ENCODE peak calls at places on chromosomes 12 and 14, in six cellular contexts. S is MM.1S, T is RWPE2, I is mucosa of descending colon, N is progenitor cell of endocrine pancreas, Y is breast epithelium. Q is an unnamed sample.

GRCh38 chr12:6120796-6121473 is 3.5 kb downstream of the VWF start:
- DNase-seq in S (no peak), T (no peak), I (no peak), N (no peak), Y (no peak), Q (peak)

GRCh38 chr14:66360526-66360925 is 125.6 kb upstream of the CCDC196 start:
- DNase-seq in S (no peak), T (no peak), I (no peak), N (no peak), Y (no peak), Q (peak)

GRCh38 chr14:33836895-33837577 is 113.8 kb downstream of the EGLN3 start:
- DNase-seq in S (no peak), T (no peak), I (no peak), N (no peak), Y (no peak), Q (no peak)

GRCh38 chr14:50497351-50497750 is 35.0 kb downstream of the MAP4K5 start:
- DNase-seq in S (no peak), T (no peak), I (no peak), N (no peak), Y (no peak), Q (no peak)

GRCh38 chr14:64806202-64806861 is 73.4 kb downstream of the SPTB start:
- DNase-seq in S (no peak), T (peak), I (no peak), N (no peak), Y (no peak), Q (no peak)

GRCh38 chr12:5872745-5873144 is 72.3 kb downstream of the ANO2 start:
- DNase-seq in S (no peak), T (no peak), I (no peak), N (no peak), Y (no peak), Q (peak)

GRCh38 chr12:117890137-117890536 is 78.7 kb downstream of the KSR2 start:
- DNase-seq in S (no peak), T (no peak), I (no peak), N (no peak), Y (no peak), Q (no peak)

GRCh38 chr12:47896022-47896421 is 8.8 kb downstream of the VDR start:
- DNase-seq in S (peak), T (no peak), I (no peak), N (no peak), Y (no peak), Q (no peak)

GRCh38 chr12:76123301-76124212 is 39.1 kb upstream of the NAP1L1 start:
- DNase-seq in S (no peak), T (no peak), I (no peak), N (no peak), Y (no peak), Q (no peak)

GRCh38 chr12:54683388-54683787 is 35.2 kb upstream of the DCD start:
- DNase-seq in S (no peak), T (no peak), I (no peak), N (no peak), Y (no peak), Q (no peak)

GRCh38 chr12:117854339-117855012 is 114.3 kb downstream of the KSR2 start:
- DNase-seq in S (peak), T (no peak), I (peak), N (peak), Y (no peak), Q (peak)

GRCh38 chr14:101598159-101598558 is 36.9 kb downstream of the DIO3 start:
- DNase-seq in S (no peak), T (no peak), I (no peak), N (no peak), Y (peak), Q (no peak)

GRCh38 chr12:5437657-5438056 is 5.7 kb downstream of the NTF3 start:
- DNase-seq in S (no peak), T (no peak), I (no peak), N (no peak), Y (no peak), Q (no peak)

GRCh38 chr12:62586850-62587249 is 120.2 kb downstream of the MON2 start:
- DNase-seq in S (no peak), T (no peak), I (no peak), N (no peak), Y (no peak), Q (no peak)

GRCh38 chr12:115598827-115599226 is 678.7 kb downstream of the MED13L start:
- DNase-seq in S (no peak), T (no peak), I (no peak), N (no peak), Y (no peak), Q (peak)

GRCh38 chr12:117408161-117408791 is 46.9 kb upstream of the NOS1 start:
- DNase-seq in S (no peak), T (no peak), I (peak), N (no peak), Y (no peak), Q (no peak)

GRCh38 chr14:24430143-24430681 is 458 bp downstream of the KHNYN start:
- DNase-seq in S (peak), T (no peak), I (peak), N (peak), Y (no peak), Q (peak)

GRCh38 chr12:106251636-106252035 is 3.8 kb upstream of the CKAP4 start:
- DNase-seq in S (no peak), T (no peak), I (no peak), N (no peak), Y (no peak), Q (peak)

DNA sequence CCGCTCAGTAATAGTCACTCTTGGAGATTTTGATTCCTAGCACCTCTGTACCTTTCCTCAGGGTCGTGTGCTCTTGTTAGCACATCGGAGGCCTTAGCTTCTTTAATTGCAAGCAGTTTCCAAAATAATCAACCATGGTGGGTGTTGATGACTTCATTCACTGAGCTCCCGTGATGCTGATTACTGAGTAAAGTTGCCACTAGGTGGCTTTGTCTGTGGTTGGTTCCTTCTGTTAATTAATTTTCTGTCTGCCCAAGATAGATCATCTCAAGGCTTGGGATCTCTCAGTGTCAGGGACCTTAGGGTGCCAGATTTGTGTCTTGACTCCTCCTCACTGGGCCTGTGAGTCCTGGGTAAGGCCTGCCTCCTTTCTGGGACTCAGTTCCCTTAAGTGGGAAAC is 54.3 kb downstream of the PTPN11 start:
- DNase-seq in S (no peak), T (no peak), I (no peak), N (no peak), Y (no peak), Q (no peak)
- TF ChIP-seq CTCF in S (no peak), T (no peak), I (no peak), N (peak), Y (no peak), Q (no peak)

DNA sequence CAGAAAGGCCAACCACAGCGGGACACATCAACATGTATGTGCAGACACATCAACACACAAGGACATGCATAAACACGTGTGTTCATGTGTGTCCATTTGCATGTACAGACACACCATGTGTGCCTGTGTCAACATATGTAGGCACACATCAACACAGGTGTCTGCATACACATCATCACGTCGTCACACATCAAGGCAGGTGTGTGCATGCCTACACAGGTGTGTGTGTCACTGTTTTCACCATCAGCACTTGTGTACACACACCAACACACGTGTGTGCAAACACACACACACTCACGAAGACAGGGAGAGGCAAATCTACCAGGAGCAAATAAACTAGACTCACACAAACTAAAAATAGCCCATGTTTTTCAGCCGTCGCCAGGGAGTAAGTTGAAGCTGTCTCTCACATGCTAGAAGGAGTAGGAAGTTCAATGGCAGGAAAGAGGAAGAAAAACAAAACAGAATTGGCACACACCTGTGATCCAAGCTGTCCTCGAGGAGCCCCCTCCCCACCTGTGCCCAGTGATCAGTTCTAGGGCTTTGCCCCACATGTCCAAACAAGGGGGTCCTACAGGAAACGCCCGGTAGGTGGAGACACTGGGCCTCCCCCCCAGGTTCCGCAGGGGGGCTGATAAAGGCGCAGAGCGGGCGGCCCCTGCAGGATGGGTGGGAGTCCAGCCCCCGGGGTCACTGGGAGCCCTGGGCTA is 7.4 kb downstream of the SCARB1 start:
- DNase-seq in S (no peak), T (no peak), I (no peak), N (no peak), Y (no peak), Q (no peak)
- TF ChIP-seq CTCF in S (no peak), T (no peak), I (no peak), N (no peak), Y (no peak), Q (no peak)

GRCh38 chr12:96068111-96068510 is 32.7 kb upstream of the LTA4H start:
- DNase-seq in S (no peak), T (no peak), I (no peak), N (no peak), Y (no peak), Q (no peak)

GRCh38 chr12:96069511-96070231 is 34.3 kb upstream of the LTA4H start:
- DNase-seq in S (no peak), T (no peak), I (no peak), N (no peak), Y (no peak), Q (no peak)

GRCh38 chr12:96073346-96074336 is 38.3 kb upstream of the LTA4H start:
- DNase-seq in S (no peak), T (no peak), I (no peak), N (no peak), Y (no peak), Q (no peak)

GRCh38 chr12:96068636-96069035 is 33.2 kb upstream of the LTA4H start:
- DNase-seq in S (no peak), T (no peak), I (no peak), N (no peak), Y (no peak), Q (no peak)

GRCh38 chr12:96070670-96071279 is 35.4 kb upstream of the LTA4H start:
- DNase-seq in S (no peak), T (no peak), I (no peak), N (no peak), Y (no peak), Q (no peak)
- TF ChIP-seq CTCF in S (peak), T (peak), I (no peak), N (no peak), Y (no peak), Q (no peak)

DNA sequence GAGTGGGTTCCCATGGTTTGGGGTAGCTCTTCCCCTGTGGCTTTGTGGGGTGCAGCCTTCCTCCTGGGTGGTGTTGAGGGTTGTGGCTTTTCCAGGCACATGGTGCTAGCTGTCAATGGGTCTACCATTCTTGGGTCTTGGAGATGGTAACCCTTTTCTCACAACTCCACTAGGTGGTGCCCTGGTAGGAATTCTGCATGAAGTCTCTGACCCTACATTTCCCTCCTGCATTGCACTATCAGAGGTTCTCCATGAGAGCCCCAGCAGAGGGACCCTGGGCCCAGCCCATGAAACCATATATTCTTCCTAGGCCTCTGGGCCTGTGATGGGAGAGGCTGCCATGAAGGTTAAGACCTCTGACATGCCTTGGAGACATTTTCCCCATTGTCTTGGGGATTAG is 1093.3 kb downstream of the SLC16A7 start:
- DNase-seq in S (no peak), T (no peak), I (no peak), N (no peak), Y (no peak), Q (no peak)
- TF ChIP-seq CTCF in S (peak), T (no peak), I (no peak), N (no peak), Y (no peak), Q (no peak)

GRCh38 chr12:14936224-14936861 is 2.0 kb downstream of the ERP27 start:
- DNase-seq in S (no peak), T (no peak), I (no peak), N (no peak), Y (no peak), Q (no peak)
- TF ChIP-seq CTCF in S (peak), T (no peak), I (no peak), N (no peak), Y (no peak), Q (no peak)

GRCh38 chr12:26918321-26919215 is 19.2 kb downstream of the INTS13 start:
- DNase-seq in S (no peak), T (no peak), I (no peak), N (no peak), Y (no peak), Q (no peak)
- TF ChIP-seq CTCF in S (no peak), T (no peak), I (no peak), N (no peak), Y (peak), Q (no peak)

GRCh38 chr14:104382361-104383087 is 197.0 kb upstream of the C14orf180 start:
- DNase-seq in S (no peak), T (peak), I (peak), N (no peak), Y (no peak), Q (no peak)

GRCh38 chr14:104377256-104377655 is 202.3 kb upstream of the C14orf180 start:
- DNase-seq in S (no peak), T (no peak), I (no peak), N (no peak), Y (no peak), Q (no peak)

GRCh38 chr14:104376202-104377140 is 203.1 kb upstream of the C14orf180 start:
- DNase-seq in S (no peak), T (no peak), I (no peak), N (no peak), Y (no peak), Q (no peak)

GRCh38 chr14:104375551-104376201 is 203.9 kb upstream of the C14orf180 start:
- DNase-seq in S (no peak), T (peak), I (no peak), N (no peak), Y (no peak), Q (no peak)

GRCh38 chr14:104378636-104379225 is 200.8 kb upstream of the C14orf180 start:
- DNase-seq in S (no peak), T (no peak), I (no peak), N (no peak), Y (no peak), Q (no peak)
- TF ChIP-seq CTCF in S (no peak), T (no peak), I (no peak), N (no peak), Y (no peak), Q (no peak)